ENCODE peak calls at places on chromosomes 1 and 21, in four cellular contexts. T, W, Q and O are unnamed samples.

GRCh38 chr1:204992499-204992898 is 50.5 kb upstream of the CNTN2 start:
- DNase-seq in T (no peak), W (no peak), Q (no peak), O (no peak)

GRCh38 chr21:44520326-44521300 is 19.4 kb downstream of the KRTAP10-1 start:
- DNase-seq in T (no peak), W (no peak), Q (no peak), O (no peak)

GRCh38 chr1:3770047-3770765 is 2.3 kb upstream of the SMIM1 start:
- DNase-seq in T (no peak), W (no peak), Q (no peak), O (no peak)

GRCh38 chr1:224852901-224853568 is 76.4 kb upstream of the DNAH14 start:
- DNase-seq in T (peak; percentile 62), W (peak; percentile 15), Q (peak; percentile 48), O (peak; percentile 34)

GRCh38 chr1:31423418-31423947 is 10.5 kb downstream of the SERINC2 start:
- DNase-seq in T (no peak), W (no peak), Q (no peak), O (peak; percentile 78)

GRCh38 chr1:91699339-91699970 is 186.5 kb downstream of the TGFBR3 start:
- DNase-seq in T (no peak), W (no peak), Q (no peak), O (no peak)

GRCh38 chr1:97088386-97088785 is 366.8 kb downstream of the PTBP2 start:
- DNase-seq in T (no peak), W (no peak), Q (no peak), O (no peak)

GRCh38 chr1:12573015-12573825 is 44.8 kb downstream of the DHRS3 start:
- DNase-seq in T (no peak), W (no peak), Q (no peak), O (no peak)

GRCh38 chr1:19096036-19096833 is 113.8 kb downstream of the UBR4 start:
- DNase-seq in T (peak; percentile 21), W (peak; percentile 24), Q (peak; percentile 23), O (no peak)

GRCh38 chr1:93814795-93815737 is 63.9 kb downstream of the DNTTIP2 start:
- DNase-seq in T (no peak), W (no peak), Q (peak; percentile 48), O (no peak)

GRCh38 chr1:78716186-78716585 is 66.6 kb downstream of the IFI44 start:
- DNase-seq in T (no peak), W (no peak), Q (no peak), O (no peak)

GRCh38 chr1:100995196-100995983 is 30.2 kb downstream of the DPH5 start:
- DNase-seq in T (no peak), W (no peak), Q (no peak), O (no peak)

GRCh38 chr1:238681451-238681850 is 704.9 kb upstream of the CHRM3 start:
- DNase-seq in T (no peak), W (no peak), Q (no peak), O (no peak)

GRCh38 chr1:234322097-234322496 is 51.2 kb upstream of the COA6 start:
- DNase-seq in T (no peak), W (no peak), Q (no peak), O (no peak)

GRCh38 chr1:100866041-100866900 is 28.4 kb downstream of the EXTL2 start:
- DNase-seq in T (peak; percentile 11), W (peak; percentile 10), Q (peak; percentile 48), O (no peak)

GRCh38 chr1:174114788-174115448 is 44.4 kb upstream of the RABGAP1L start:
- DNase-seq in T (peak; percentile 63), W (peak; percentile 83), Q (peak; percentile 83), O (no peak)

GRCh38 chr21:34732388-34732821 is 63.6 kb downstream of the CLIC6 start:
- DNase-seq in T (no peak), W (no peak), Q (no peak), O (no peak)

GRCh38 chr1:29539971-29540370 is 303.6 kb downstream of the PTPRU start:
- DNase-seq in T (no peak), W (no peak), Q (no peak), O (no peak)

GRCh38 chr21:45802425-45802824 is 158.9 kb downstream of the PCBP3 start:
- DNase-seq in T (no peak), W (no peak), Q (no peak), O (no peak)

GRCh38 chr1:168728452-168729404 is at the start of gene DPT:
- DNase-seq in T (no peak), W (no peak), Q (no peak), O (no peak)

GRCh38 chr1:115925511-115925910 is 50.8 kb upstream of the SLC22A15 start:
- DNase-seq in T (no peak), W (no peak), Q (no peak), O (no peak)

GRCh38 chr1:96520542-96520941 is 201.0 kb upstream of the PTBP2 start:
- DNase-seq in T (no peak), W (no peak), Q (no peak), O (no peak)

DNA sequence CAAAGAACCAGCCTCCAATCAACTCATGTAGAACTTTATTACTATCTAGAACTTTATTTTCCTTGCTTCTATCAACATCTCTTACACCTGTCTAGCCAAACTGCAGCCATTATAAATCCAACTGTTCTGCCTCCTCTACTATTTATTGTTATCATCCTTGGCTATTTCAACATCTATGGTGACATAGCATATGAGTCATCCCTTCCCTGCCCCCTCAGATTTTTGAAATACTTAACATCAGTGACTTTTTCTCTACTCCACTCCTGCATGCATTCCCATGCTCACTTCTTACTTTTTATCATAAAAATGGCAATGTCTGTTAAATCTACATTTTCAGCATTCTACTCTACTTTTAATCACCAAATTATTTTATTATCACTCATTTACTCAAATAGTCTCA is 544.9 kb upstream of the NEGR1 start:
- DNase-seq in T (no peak), W (no peak), Q (no peak), O (no peak)
- TF ChIP-seq TARDBP in T (no peak), W (no peak), Q (no peak), O (no peak)

DNA sequence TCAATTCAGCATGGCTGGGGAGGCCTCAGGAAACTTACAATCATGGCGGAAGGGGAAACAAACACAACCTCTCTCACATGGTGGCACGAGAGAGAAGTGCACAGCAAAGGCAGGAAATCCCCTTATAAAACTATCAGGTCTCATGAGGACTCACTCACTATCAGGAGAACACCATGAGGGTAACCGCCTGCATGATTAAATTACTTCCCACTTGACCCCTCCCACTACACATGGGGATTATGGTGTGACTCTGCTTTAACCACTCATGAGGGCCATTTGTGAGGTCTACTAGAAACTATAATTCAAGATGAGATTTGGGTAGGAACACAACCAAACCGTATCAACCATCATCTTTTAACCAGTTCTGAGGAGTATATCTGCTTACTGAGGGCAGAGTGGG is 387.4 kb upstream of the NFIA start:
- DNase-seq in T (no peak), W (no peak), Q (peak; percentile 2), O (no peak)
- TF ChIP-seq TARDBP in T (no peak), W (no peak), Q (no peak), O (no peak)

DNA sequence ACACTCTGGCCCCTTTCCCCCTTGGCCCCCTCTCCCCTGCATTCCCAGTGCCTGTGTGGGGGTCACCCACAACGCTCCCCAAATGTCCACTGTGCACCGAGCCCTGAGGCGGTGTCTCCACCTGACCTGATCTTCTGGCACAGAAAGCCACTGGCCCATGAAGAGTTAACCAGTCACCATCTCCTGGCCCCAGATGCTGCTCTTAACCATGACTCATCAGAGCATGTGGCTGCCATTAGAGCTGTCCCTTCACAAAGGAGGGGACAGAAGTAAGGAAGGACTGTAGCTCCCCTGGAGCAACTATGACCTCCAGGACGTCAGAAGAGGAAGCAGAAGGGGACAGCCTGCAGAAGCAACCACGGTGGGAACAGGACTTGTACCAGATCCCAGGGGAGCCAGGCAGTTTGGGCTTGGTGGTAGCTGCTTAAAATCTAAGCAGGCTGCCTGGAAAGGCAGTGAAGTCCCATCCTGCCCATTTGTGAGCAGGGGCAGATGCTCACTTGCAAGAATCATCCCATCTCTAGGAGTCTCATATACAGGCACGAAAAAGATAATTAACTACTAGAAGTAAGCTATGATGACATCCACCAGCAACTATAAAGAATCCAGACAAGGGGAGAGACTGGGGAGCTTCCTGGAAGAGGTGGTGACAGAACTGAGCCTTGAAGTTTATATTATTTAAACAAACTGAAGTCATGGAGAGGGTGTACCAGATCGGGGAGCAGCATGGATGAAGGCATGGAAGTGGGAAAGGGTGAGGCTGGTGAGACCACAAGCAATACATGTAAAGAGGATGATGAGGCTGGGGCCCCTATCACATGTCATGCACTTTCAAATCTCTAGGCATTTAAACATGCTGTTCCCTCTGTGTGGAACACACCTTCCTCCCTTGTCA is 1.1 kb upstream of the TTC39A start:
- DNase-seq in T (peak; percentile 59), W (peak; percentile 62), Q (peak; percentile 92), O (peak; percentile 13)
- TF ChIP-seq TARDBP in T (no peak), W (no peak), Q (peak; percentile 51), O (no peak)

GRCh38 chr1:246566808-246567154 is 525 bp downstream of the CNST start:
- DNase-seq in T (no peak), W (no peak), Q (peak; percentile 85), O (no peak)

GRCh38 chr1:246567258-246568235 is 1.3 kb downstream of the CNST start:
- DNase-seq in T (no peak), W (peak; percentile 9), Q (peak; percentile 66), O (no peak)

GRCh38 chr1:246571953-246572352 is 5.7 kb downstream of the CNST start:
- DNase-seq in T (no peak), W (no peak), Q (no peak), O (no peak)

GRCh38 chr1:246572795-246573194 is 6.5 kb downstream of the CNST start:
- DNase-seq in T (no peak), W (no peak), Q (no peak), O (no peak)

GRCh38 chr1:246569248-246570238 is 3.3 kb downstream of the CNST start:
- DNase-seq in T (no peak), W (no peak), Q (peak; percentile 64), O (no peak)
- TF ChIP-seq TARDBP in T (no peak), W (no peak), Q (no peak), O (no peak)

GRCh38 chr1:103529746-103530145 is 4.2 kb downstream of the RNPC3 start:
- DNase-seq in T (no peak), W (no peak), Q (peak; percentile 53), O (no peak)
- TF ChIP-seq TARDBP in T (no peak), W (no peak), Q (no peak), O (no peak)

GRCh38 chr21:38434913-38435533 is 63.3 kb downstream of the ERG start:
- DNase-seq in T (no peak), W (no peak), Q (no peak), O (no peak)
- TF ChIP-seq TARDBP in T (no peak), W (no peak), Q (no peak), O (no peak)

GRCh38 chr1:163472267-163472666 is 150.5 kb downstream of the NUF2 start:
- DNase-seq in T (no peak), W (no peak), Q (no peak), O (no peak)
- TF ChIP-seq TARDBP in T (no peak), W (no peak), Q (no peak), O (no peak)

GRCh38 chr1:22662318-22662717 is 9.3 kb downstream of the C1QB start:
- DNase-seq in T (peak; percentile 65), W (no peak), Q (peak; percentile 38), O (no peak)
- TF ChIP-seq TARDBP in T (no peak), W (no peak), Q (no peak), O (no peak)